ENCODE peak calls at places on chromosomes 16 and 17, in four cellular contexts. One of them, this sample, is unnamed.

GRCh38 chr17:82126479-82127314 is 28.7 kb upstream of the FASN start:
- DNase-seq in astrocyte of the spinal cord: no peak
- DNase-seq in HFF-Myc: no peak
- DNase-seq in OCI-LY7: peak; percentile 46
- DNase-seq in this sample: no peak

GRCh38 chr16:88596477-88596876 is 26.3 kb downstream of the ZC3H18 start:
- DNase-seq in astrocyte of the spinal cord: peak; percentile 5
- DNase-seq in HFF-Myc: no peak
- DNase-seq in OCI-LY7: no peak
- DNase-seq in this sample: no peak

GRCh38 chr16:15803608-15804007 is 53.2 kb downstream of the MYH11 start:
- DNase-seq in astrocyte of the spinal cord: no peak
- DNase-seq in HFF-Myc: no peak
- DNase-seq in OCI-LY7: no peak
- DNase-seq in this sample: no peak

GRCh38 chr16:8867483-8868271 is 1.1 kb downstream of the CARHSP1 start:
- DNase-seq in astrocyte of the spinal cord: peak; percentile 37
- DNase-seq in HFF-Myc: no peak
- DNase-seq in OCI-LY7: peak; percentile 57
- DNase-seq in this sample: peak; percentile 45

GRCh38 chr17:82645516-82645915 is 2.7 kb downstream of the WDR45B start:
- DNase-seq in astrocyte of the spinal cord: no peak
- DNase-seq in HFF-Myc: no peak
- DNase-seq in OCI-LY7: no peak
- DNase-seq in this sample: no peak

GRCh38 chr17:77476920-77477805 is 336.4 kb downstream of the SEC14L1 start:
- DNase-seq in astrocyte of the spinal cord: peak; percentile 96
- DNase-seq in HFF-Myc: peak; percentile 89
- DNase-seq in OCI-LY7: peak; percentile 70
- DNase-seq in this sample: no peak

GRCh38 chr17:676060-676745 is 38.4 kb downstream of the VPS53 start:
- DNase-seq in astrocyte of the spinal cord: peak; percentile 52
- DNase-seq in HFF-Myc: no peak
- DNase-seq in OCI-LY7: no peak
- DNase-seq in this sample: no peak

GRCh38 chr17:79023180-79023705 is 726 bp upstream of the C1QTNF1 start:
- DNase-seq in astrocyte of the spinal cord: no peak
- DNase-seq in HFF-Myc: no peak
- DNase-seq in OCI-LY7: no peak
- DNase-seq in this sample: no peak

GRCh38 chr17:59093702-59094231 is 12.9 kb downstream of the TRIM37 start:
- DNase-seq in astrocyte of the spinal cord: peak; percentile 90
- DNase-seq in HFF-Myc: peak; percentile 72
- DNase-seq in OCI-LY7: no peak
- DNase-seq in this sample: no peak

GRCh38 chr16:70512456-70512855 is 10.9 kb downstream of the COG4 start:
- DNase-seq in astrocyte of the spinal cord: no peak
- DNase-seq in HFF-Myc: no peak
- DNase-seq in OCI-LY7: no peak
- DNase-seq in this sample: no peak

GRCh38 chr17:38545531-38546225 is 60.1 kb downstream of the SRCIN1 start:
- DNase-seq in astrocyte of the spinal cord: no peak
- DNase-seq in HFF-Myc: no peak
- DNase-seq in OCI-LY7: no peak
- DNase-seq in this sample: no peak

GRCh38 chr17:51091635-51092034 is 29.0 kb downstream of the SPAG9 start:
- DNase-seq in astrocyte of the spinal cord: no peak
- DNase-seq in HFF-Myc: no peak
- DNase-seq in OCI-LY7: peak; percentile 11
- DNase-seq in this sample: no peak

GRCh38 chr16:86969716-86970115 is 347.5 kb downstream of the C16orf95 start:
- DNase-seq in astrocyte of the spinal cord: no peak
- DNase-seq in HFF-Myc: no peak
- DNase-seq in OCI-LY7: no peak
- DNase-seq in this sample: no peak

GRCh38 chr16:88785106-88785924 is at the start of gene PIEZO1:
- DNase-seq in astrocyte of the spinal cord: no peak
- DNase-seq in HFF-Myc: no peak
- DNase-seq in OCI-LY7: peak; percentile 82
- DNase-seq in this sample: peak; percentile 95

GRCh38 chr17:58587713-58588117 is 73.3 kb upstream of the MTMR4 start:
- DNase-seq in astrocyte of the spinal cord: peak; percentile 42
- DNase-seq in HFF-Myc: no peak
- DNase-seq in OCI-LY7: peak; percentile 73
- DNase-seq in this sample: peak; percentile 77

GRCh38 chr17:42088736-42089135 is 9.5 kb downstream of the ZNF385C start:
- DNase-seq in astrocyte of the spinal cord: no peak
- DNase-seq in HFF-Myc: no peak
- DNase-seq in OCI-LY7: no peak
- DNase-seq in this sample: no peak

GRCh38 chr17:73401911-73402310 is 90.1 kb upstream of the CDC42EP4 start:
- DNase-seq in astrocyte of the spinal cord: peak; percentile 37
- DNase-seq in HFF-Myc: no peak
- DNase-seq in OCI-LY7: no peak
- DNase-seq in this sample: no peak

GRCh38 chr17:17416007-17416399 is 60.8 kb upstream of the MED9 start:
- DNase-seq in astrocyte of the spinal cord: peak; percentile 77
- DNase-seq in HFF-Myc: no peak
- DNase-seq in OCI-LY7: peak; percentile 89
- DNase-seq in this sample: peak; percentile 47

GRCh38 chr17:3722716-3723115 is 987 bp upstream of the HASPIN start:
- DNase-seq in astrocyte of the spinal cord: no peak
- DNase-seq in HFF-Myc: no peak
- DNase-seq in OCI-LY7: no peak
- DNase-seq in this sample: no peak

GRCh38 chr17:81144423-81144781 is 20.9 kb upstream of the PVALEF start:
- DNase-seq in astrocyte of the spinal cord: no peak
- DNase-seq in HFF-Myc: no peak
- DNase-seq in OCI-LY7: no peak
- DNase-seq in this sample: no peak

GRCh38 chr16:20897253-20897896 is 2.8 kb downstream of the DCUN1D3 start:
- DNase-seq in astrocyte of the spinal cord: peak; percentile 45
- DNase-seq in HFF-Myc: no peak
- DNase-seq in OCI-LY7: no peak
- DNase-seq in this sample: no peak

GRCh38 chr17:29565643-29566472 is 979 bp downstream of the ABHD15 start:
- DNase-seq in astrocyte of the spinal cord: no peak
- DNase-seq in HFF-Myc: no peak
- DNase-seq in OCI-LY7: peak; percentile 57
- DNase-seq in this sample: peak; percentile 74

GRCh38 chr16:9311303-9311954 is 220.0 kb downstream of the HAPSTR1 start:
- DNase-seq in astrocyte of the spinal cord: no peak
- DNase-seq in HFF-Myc: no peak
- DNase-seq in OCI-LY7: no peak
- DNase-seq in this sample: no peak

GRCh38 chr16:68902376-68903345 is 59.3 kb downstream of the TANGO6 start:
- DNase-seq in astrocyte of the spinal cord: peak; percentile 69
- DNase-seq in HFF-Myc: no peak
- DNase-seq in OCI-LY7: peak; percentile 10
- DNase-seq in this sample: peak; percentile 26

GRCh38 chr16:18937390-18937789 is 11.2 kb upstream of the SMG1 start:
- DNase-seq in astrocyte of the spinal cord: no peak
- DNase-seq in HFF-Myc: no peak
- DNase-seq in OCI-LY7: no peak
- DNase-seq in this sample: no peak

GRCh38 chr17:65046236-65046635 is 10.3 kb downstream of the GNA13 start:
- DNase-seq in astrocyte of the spinal cord: no peak
- DNase-seq in HFF-Myc: no peak
- DNase-seq in OCI-LY7: no peak
- DNase-seq in this sample: no peak

GRCh38 chr17:67992541-67993152 is 3.6 kb downstream of the C17orf58 start:
- DNase-seq in astrocyte of the spinal cord: no peak
- DNase-seq in HFF-Myc: no peak
- DNase-seq in OCI-LY7: peak; percentile 26
- DNase-seq in this sample: peak; percentile 36

GRCh38 chr16:23320695-23321094 is 18.6 kb downstream of the SCNN1B start:
- DNase-seq in astrocyte of the spinal cord: no peak
- DNase-seq in HFF-Myc: no peak
- DNase-seq in OCI-LY7: no peak
- DNase-seq in this sample: no peak

GRCh38 chr17:75601057-75601987 is 13.7 kb downstream of the MYO15B start:
- DNase-seq in astrocyte of the spinal cord: no peak
- DNase-seq in HFF-Myc: no peak
- DNase-seq in OCI-LY7: peak; percentile 78
- DNase-seq in this sample: peak; percentile 83

GRCh38 chr17:62723842-62724241 is 84.3 kb downstream of the MARCHF10 start:
- DNase-seq in astrocyte of the spinal cord: no peak
- DNase-seq in HFF-Myc: no peak
- DNase-seq in OCI-LY7: no peak
- DNase-seq in this sample: no peak
- TF ChIP-seq CTCF in astrocyte of the spinal cord: no peak
- TF ChIP-seq CTCF in HFF-Myc: no peak
- TF ChIP-seq CTCF in OCI-LY7: no peak
- TF ChIP-seq CTCF in this sample: no peak

DNA sequence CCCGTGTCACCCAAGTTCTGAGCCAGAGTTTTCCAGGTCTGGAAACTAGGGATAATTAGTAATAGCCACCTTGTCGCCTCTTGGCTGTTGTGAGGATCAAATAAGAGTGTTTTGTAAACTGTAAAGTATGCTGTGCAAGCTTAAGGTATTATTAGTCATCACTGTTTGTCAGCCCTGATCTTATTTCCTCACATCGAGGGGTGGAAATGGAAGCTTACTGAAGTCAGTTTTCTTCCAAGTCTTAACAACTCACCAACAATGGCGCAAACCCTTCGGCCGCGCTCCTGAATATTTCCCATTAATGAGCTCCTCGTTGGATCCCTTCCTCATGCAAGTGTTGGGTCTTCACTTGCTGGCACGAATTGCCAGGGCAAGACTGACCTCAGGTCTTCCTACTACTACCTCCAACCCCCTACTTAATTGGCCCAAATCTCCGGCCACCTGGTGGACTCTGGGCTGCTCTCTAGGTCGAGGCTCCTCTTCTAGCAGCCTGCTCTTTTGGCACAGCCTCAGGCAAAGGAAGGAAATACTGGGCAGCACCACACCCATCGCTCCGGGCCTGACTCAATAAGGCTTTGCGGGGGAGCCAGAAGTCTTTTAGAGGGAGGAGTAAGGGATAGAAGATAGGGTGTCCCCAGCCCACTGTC is 874 bp upstream of the SLC35B1 start:
- DNase-seq in astrocyte of the spinal cord: no peak
- DNase-seq in HFF-Myc: no peak
- DNase-seq in OCI-LY7: no peak
- DNase-seq in this sample: no peak
- TF ChIP-seq CTCF in astrocyte of the spinal cord: no peak
- TF ChIP-seq CTCF in HFF-Myc: no peak
- TF ChIP-seq CTCF in OCI-LY7: peak; percentile 59
- TF ChIP-seq CTCF in this sample: no peak

DNA sequence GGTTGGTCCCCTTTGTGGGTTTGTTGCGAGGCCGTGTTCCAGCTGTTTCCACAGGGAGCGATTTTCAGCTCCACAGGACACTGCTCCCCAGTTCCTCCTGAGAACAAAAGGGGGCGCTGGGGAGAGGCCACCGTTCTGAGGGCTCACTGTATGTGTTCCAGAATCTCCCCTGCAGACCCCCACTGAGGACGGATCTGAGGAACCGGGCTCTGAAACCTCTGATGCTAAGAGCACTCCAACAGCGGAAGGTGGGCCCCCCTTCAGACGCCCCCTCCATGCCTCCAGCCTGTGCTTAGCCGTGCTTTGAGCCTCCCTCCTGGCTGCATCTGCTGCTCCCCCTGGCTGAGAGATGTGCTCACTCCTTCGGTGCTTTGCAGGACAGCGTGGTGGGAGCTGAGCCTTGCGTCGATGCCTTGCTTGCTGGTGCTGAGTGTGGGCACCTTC is 27.3 kb upstream of the STH start:
- DNase-seq in astrocyte of the spinal cord: no peak
- DNase-seq in HFF-Myc: no peak
- DNase-seq in OCI-LY7: no peak
- DNase-seq in this sample: no peak
- TF ChIP-seq CTCF in astrocyte of the spinal cord: no peak
- TF ChIP-seq CTCF in HFF-Myc: no peak
- TF ChIP-seq CTCF in OCI-LY7: peak; percentile 39
- TF ChIP-seq CTCF in this sample: no peak

GRCh38 chr16:181668-182021 is 1.4 kb downstream of the HBQ1 start:
- DNase-seq in astrocyte of the spinal cord: peak; percentile 9
- DNase-seq in HFF-Myc: no peak
- DNase-seq in OCI-LY7: no peak
- DNase-seq in this sample: no peak

GRCh38 chr16:177981-178676 is 1.6 kb downstream of the HBA1 start:
- DNase-seq in astrocyte of the spinal cord: no peak
- DNase-seq in HFF-Myc: no peak
- DNase-seq in OCI-LY7: no peak
- DNase-seq in this sample: no peak

GRCh38 chr16:180921-181667 is 835 bp downstream of the HBQ1 start:
- DNase-seq in astrocyte of the spinal cord: peak; percentile 65
- DNase-seq in HFF-Myc: no peak
- DNase-seq in OCI-LY7: peak; percentile 76
- DNase-seq in this sample: peak; percentile 96

GRCh38 chr16:179431-179830 is 828 bp upstream of the HBQ1 start:
- DNase-seq in astrocyte of the spinal cord: no peak
- DNase-seq in HFF-Myc: no peak
- DNase-seq in OCI-LY7: no peak
- DNase-seq in this sample: no peak

GRCh38 chr16:180101-180920 is at the start of gene HBQ1:
- DNase-seq in astrocyte of the spinal cord: peak; percentile 11
- DNase-seq in HFF-Myc: no peak
- DNase-seq in OCI-LY7: no peak
- DNase-seq in this sample: peak; percentile 78
- TF ChIP-seq CTCF in astrocyte of the spinal cord: peak; percentile 33
- TF ChIP-seq CTCF in HFF-Myc: peak; percentile 33
- TF ChIP-seq CTCF in OCI-LY7: no peak
- TF ChIP-seq CTCF in this sample: peak; percentile 25

GRCh38 chr16:55944377-55944802 is 69.2 kb upstream of the CES5A start:
- DNase-seq in astrocyte of the spinal cord: peak; percentile 46
- DNase-seq in HFF-Myc: peak; percentile 10
- DNase-seq in OCI-LY7: peak; percentile 39
- DNase-seq in this sample: peak; percentile 49
- TF ChIP-seq CTCF in astrocyte of the spinal cord: peak; percentile 99
- TF ChIP-seq CTCF in HFF-Myc: peak; percentile 99
- TF ChIP-seq CTCF in OCI-LY7: peak; percentile 96
- TF ChIP-seq CTCF in this sample: peak; percentile 88

This sample was measured in GM20000.